ENCODE peak calls at places on chromosomes 3 and 15, in six cellular contexts. Z is PC-3; H is GM12878; J is bronchial epithelial cell; Y is CD8-positive, alpha-beta T cell; X is fibroblast of pulmonary artery. E is an unnamed sample.

GRCh38 chr3:137134431-137134830 is 176.6 kb downstream of the IL20RB start:
- DNase-seq in X (no peak), H (no peak), Z (no peak), Y (no peak), J (no peak), E (no peak)

GRCh38 chr3:195440379-195440778 is 2.4 kb downstream of the ACAP2 start:
- DNase-seq in Y (no peak), Z (no peak), H (no peak), J (no peak), X (no peak), E (no peak)

GRCh38 chr15:70098461-70099166 is 897 bp upstream of the TLE3 start:
- DNase-seq in H (no peak), Z (peak; percentile 34), X (peak; percentile 33), J (no peak), Y (peak; percentile 8), E (peak; percentile 51)

GRCh38 chr3:150080058-150080730 is 109.5 kb upstream of the PFN2 start:
- DNase-seq in X (no peak), H (no peak), Z (no peak), Y (no peak), J (no peak), E (no peak)

GRCh38 chr3:159764211-159765024 is 224.2 kb upstream of the IL12A start:
- DNase-seq in J (peak; percentile 64), Y (no peak), X (peak; percentile 77), Z (no peak), H (no peak), E (peak; percentile 79)

GRCh38 chr3:186025161-186025560 is 83.7 kb downstream of the ETV5 start:
- DNase-seq in Y (no peak), J (no peak), X (peak; percentile 50), H (no peak), Z (no peak), E (no peak)

GRCh38 chr3:159080821-159081220 is 279.0 kb downstream of the MFSD1 start:
- DNase-seq in Z (peak; percentile 34), Y (no peak), J (no peak), H (no peak), X (no peak), E (no peak)

GRCh38 chr3:60395173-60395762 is 856.0 kb downstream of the FHIT start:
- DNase-seq in J (no peak), X (no peak), H (no peak), Y (no peak), Z (no peak), E (no peak)

GRCh38 chr15:26972636-26973035 is 1.7 kb downstream of the GABRG3 start:
- DNase-seq in Z (no peak), X (no peak), H (no peak), Y (no peak), J (no peak), E (no peak)

GRCh38 chr15:64653757-64654156 is 121.6 kb downstream of the RBPMS2 start:
- DNase-seq in J (no peak), H (no peak), Y (no peak), Z (peak; percentile 16), X (peak; percentile 52), E (no peak)

DNA sequence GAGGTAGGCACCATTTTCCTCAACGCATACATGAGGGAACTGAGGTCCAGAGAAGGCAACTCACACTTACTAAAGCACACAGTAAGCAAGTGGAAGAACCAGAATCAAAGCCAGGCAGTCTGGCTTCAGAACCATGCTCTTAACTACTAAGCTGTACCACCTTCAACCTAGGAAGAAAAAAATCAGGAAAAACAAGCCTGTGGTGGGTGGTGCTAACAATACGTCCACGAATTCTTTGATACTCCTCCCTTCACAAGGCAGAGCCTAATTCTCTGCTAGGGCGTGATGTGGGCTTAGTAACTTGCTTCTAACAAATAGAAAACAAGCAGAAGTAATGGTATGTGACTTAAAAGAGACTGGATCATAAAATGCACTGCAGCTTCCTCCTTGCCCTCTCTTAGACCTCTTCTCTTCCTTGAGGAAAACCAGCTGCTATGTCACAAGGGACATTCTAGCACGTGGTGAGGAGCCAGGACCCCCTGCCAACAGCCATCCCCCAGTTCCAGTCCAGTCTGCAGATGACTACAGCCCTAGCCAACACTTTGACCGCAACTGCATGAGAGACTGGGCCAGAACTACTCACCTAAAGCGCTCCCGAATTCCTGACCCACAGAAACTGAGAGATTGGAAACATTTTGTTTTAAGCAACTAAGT is 36.8 kb downstream of the HACD2 start:
- DNase-seq in Z (no peak), H (no peak), J (no peak), X (peak; percentile 24), Y (no peak), E (peak; percentile 26)
- H3K4me3 ChIP-seq in Z (no peak overlapping the region), H (no peak overlapping the region), J (no peak overlapping the region), X (no peak overlapping the region), Y (no peak overlapping the region), E (no peak overlapping the region)

GRCh38 chr15:79595271-79595670 is 163.1 kb downstream of the MINAR1 start:
- DNase-seq in J (no peak), H (no peak), Z (no peak), Y (no peak), X (no peak), E (no peak)

GRCh38 chr15:79592126-79592525 is 160.0 kb downstream of the MINAR1 start:
- DNase-seq in J (no peak), Y (no peak), H (no peak), Z (no peak), X (no peak), E (no peak)

GRCh38 chr15:79598639-79599038 is 166.5 kb downstream of the MINAR1 start:
- DNase-seq in H (no peak), X (no peak), J (no peak), Z (no peak), Y (no peak), E (no peak)

GRCh38 chr15:79595995-79596622 is 164.0 kb downstream of the MINAR1 start:
- DNase-seq in J (peak; percentile 78), X (peak; percentile 77), Z (peak; percentile 94), Y (no peak), H (peak; percentile 71), E (peak; percentile 82)

GRCh38 chr15:79593119-79593869 is 161.2 kb downstream of the MINAR1 start:
- DNase-seq in H (no peak), J (peak; percentile 13), X (peak; percentile 21), Z (peak; percentile 42), Y (no peak), E (peak; percentile 11)
- TF ChIP-seq CTCF in H (peak; percentile 24), J (no peak), X (peak; percentile 27), Z (peak; percentile 46), Y (no peak), E (peak; percentile 26)

DNA sequence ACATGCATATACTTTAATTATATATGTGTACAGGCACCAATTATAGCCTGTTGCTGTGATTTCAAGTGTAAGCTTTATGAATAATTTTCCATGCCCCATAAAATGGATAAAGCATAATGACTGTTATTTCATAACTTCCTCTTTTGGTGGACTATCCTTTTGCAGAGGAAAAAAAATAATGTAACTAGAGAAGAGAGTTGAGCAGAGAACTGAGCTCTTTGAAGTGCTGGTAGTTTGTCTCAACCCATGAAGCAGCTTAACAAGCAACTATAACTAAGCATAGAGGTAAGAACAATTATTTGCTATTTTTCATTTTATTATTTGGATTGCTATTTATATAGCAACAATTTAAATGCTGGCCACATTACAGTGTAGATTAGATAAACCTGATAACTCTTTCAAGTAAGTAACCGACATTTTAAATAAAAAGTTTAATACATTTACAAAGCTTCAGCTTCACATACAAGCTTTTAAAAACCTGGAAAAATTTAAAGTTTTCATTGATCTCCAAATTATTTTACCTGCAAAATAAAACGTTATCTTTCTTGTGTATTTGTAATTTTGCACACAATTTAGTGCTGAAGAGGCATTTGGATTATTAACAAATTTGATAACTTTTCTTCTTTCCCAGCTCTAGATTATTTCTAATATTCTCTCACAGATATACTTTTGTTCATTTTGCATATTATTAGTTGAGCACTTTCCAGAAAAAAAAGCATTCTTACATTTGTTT is 24.4 kb upstream of the MBNL1 start:
- DNase-seq in J (no peak), Z (no peak), Y (no peak), X (no peak), H (no peak), E (no peak)
- H3K4me3 ChIP-seq in J (no peak overlapping the region), Z (no peak overlapping the region), Y (peak overlapping the region; percentile 53), X (no peak overlapping the region), H (peak overlapping the region; percentile 64), E (no peak overlapping the region)

DNA sequence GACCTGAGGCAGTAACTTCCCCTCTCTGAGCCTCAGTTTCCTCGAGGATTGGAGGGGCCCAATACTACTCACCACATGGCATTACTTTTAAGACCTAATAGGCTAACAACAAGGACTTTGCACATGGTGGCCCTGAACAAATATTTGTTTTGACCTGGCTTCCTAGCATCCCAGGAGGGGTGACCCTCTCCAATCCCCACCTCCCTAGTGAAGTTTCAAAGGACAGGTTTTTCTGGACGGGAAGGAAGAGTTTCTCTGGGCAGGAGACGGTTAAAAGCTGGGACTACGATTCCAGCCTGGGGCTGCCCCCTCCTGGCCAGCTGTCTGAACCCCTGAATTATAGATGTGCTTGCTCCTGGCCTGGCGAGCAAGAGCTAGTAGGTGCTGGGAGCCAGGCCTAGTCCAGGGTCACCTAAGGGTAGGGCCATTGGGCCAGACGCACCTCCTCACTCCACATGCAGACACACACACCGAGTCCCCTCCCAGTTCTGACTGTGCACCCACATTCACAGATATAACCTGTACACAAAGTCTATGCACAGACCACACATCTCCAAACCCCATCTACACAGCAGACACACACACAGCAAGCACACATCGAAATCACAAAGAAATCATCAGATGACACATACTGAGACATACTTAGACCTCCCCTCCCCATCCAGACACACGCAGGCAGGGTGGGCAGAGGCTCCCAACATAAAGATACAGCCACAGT is 2.7 kb upstream of the ISL2 start:
- DNase-seq in Z (peak; percentile 19), J (no peak), X (no peak), Y (no peak), H (no peak), E (peak; percentile 18)
- TF ChIP-seq CTCF in Z (peak; percentile 51), J (peak; percentile 38), X (peak; percentile 22), Y (no peak), H (peak; percentile 35), E (peak; percentile 40)

DNA sequence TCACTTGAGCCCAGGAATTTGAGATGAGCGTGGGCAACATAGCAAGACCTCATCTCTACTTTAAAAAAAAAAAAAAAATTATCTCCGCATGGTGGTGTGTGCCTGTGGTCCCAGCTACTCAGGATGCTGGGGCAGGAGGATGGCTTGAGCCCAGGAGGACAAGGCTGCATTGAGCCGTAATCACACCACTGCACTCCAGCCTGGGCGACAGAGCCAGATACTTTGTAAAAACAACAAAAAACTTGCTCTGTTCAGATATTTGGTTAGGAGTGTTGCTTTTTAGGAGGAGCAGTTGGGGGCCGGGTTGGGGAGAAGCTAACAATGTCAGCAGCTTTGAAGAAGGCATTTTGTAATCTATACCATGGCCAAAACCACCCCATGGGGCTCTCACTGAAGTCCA is 4.1 kb downstream of the GCNT3 start:
- DNase-seq in Z (no peak), J (no peak), X (no peak), H (no peak), Y (no peak), E (no peak)
- H3K4me3 ChIP-seq in Z (no peak overlapping the region), J (no peak overlapping the region), X (no peak overlapping the region), H (no peak overlapping the region), Y (no peak overlapping the region), E (no peak overlapping the region)

DNA sequence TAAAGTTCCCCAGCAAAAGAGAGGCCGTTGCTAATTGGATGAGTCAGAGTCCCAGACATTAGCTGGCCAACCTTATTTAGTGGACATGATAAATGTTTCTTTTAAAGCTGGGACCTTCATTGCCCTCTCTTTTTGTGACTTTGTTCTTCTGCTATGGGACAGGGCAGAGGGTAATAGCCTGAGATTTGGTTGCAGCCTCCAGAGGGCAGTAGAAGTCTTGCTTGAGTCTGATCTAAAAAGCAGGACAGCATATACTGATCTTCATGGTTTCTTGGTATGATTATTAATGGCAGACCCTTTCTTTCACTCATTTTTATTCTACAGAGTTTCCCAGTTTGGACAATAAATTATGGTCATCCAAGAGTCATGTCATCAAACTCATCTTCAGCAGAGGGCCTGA is 25.1 kb upstream of the ZKSCAN7 start:
- DNase-seq in J (no peak), X (peak; percentile 27), Y (no peak), H (no peak), Z (peak; percentile 41), E (peak; percentile 25)
- TF ChIP-seq CTCF in J (no peak), X (peak; percentile 35), Y (no peak), H (peak; percentile 45), Z (peak; percentile 65), E (peak; percentile 36)